ENCODE peak calls at places on chromosomes 2 and 18, in seven cellular contexts. One of them, this sample, is unnamed.
A peak's percentile ranks its signal among the peaks of the same experiment; 100 is the strongest.

GRCh38 chr18:55249572-55249971 is 290.3 kb upstream of the CCDC68 start:
- DNase-seq in RWPE2: no peak
- DNase-seq in prostate gland: no peak
- DNase-seq in tibial artery: no peak
- DNase-seq in breast epithelium: no peak
- DNase-seq in left ventricle myocardium inferior: no peak
- DNase-seq in adrenal gland: no peak
- DNase-seq in this sample: no peak

GRCh38 chr2:234951386-234952269 is at the start of gene SH3BP4:
- DNase-seq in left ventricle myocardium inferior: peak; percentile 88
- DNase-seq in prostate gland: peak; percentile 92
- DNase-seq in tibial artery: peak; percentile 75
- DNase-seq in RWPE2: no peak
- DNase-seq in adrenal gland: peak; percentile 88
- DNase-seq in breast epithelium: peak; percentile 73
- DNase-seq in this sample: peak; percentile 87

GRCh38 chr2:58976374-58977055 is 735.4 kb upstream of the FANCL start:
- DNase-seq in left ventricle myocardium inferior: no peak
- DNase-seq in breast epithelium: no peak
- DNase-seq in prostate gland: no peak
- DNase-seq in tibial artery: no peak
- DNase-seq in adrenal gland: no peak
- DNase-seq in RWPE2: no peak
- DNase-seq in this sample: no peak

GRCh38 chr2:10400978-10401951 is 46.9 kb downstream of the ODC1 start:
- DNase-seq in breast epithelium: no peak
- DNase-seq in prostate gland: no peak
- DNase-seq in left ventricle myocardium inferior: no peak
- DNase-seq in tibial artery: no peak
- DNase-seq in RWPE2: no peak
- DNase-seq in adrenal gland: no peak
- DNase-seq in this sample: no peak

GRCh38 chr2:211396815-211397214 is 840.4 kb downstream of the CPS1 start:
- DNase-seq in left ventricle myocardium inferior: no peak
- DNase-seq in RWPE2: no peak
- DNase-seq in prostate gland: peak; percentile 44
- DNase-seq in tibial artery: no peak
- DNase-seq in breast epithelium: no peak
- DNase-seq in adrenal gland: no peak
- DNase-seq in this sample: no peak

GRCh38 chr2:16413947-16414346 is 251.7 kb downstream of the CYRIA start:
- DNase-seq in tibial artery: no peak
- DNase-seq in adrenal gland: no peak
- DNase-seq in RWPE2: no peak
- DNase-seq in prostate gland: no peak
- DNase-seq in breast epithelium: no peak
- DNase-seq in left ventricle myocardium inferior: no peak
- DNase-seq in this sample: no peak

GRCh38 chr2:191015229-191015628 is 1.3 kb upstream of the STAT1 start:
- DNase-seq in prostate gland: no peak
- DNase-seq in left ventricle myocardium inferior: no peak
- DNase-seq in tibial artery: no peak
- DNase-seq in adrenal gland: no peak
- DNase-seq in RWPE2: no peak
- DNase-seq in breast epithelium: no peak
- DNase-seq in this sample: no peak

GRCh38 chr18:64712035-64712434 is 563.1 kb upstream of the LINC00305 start:
- DNase-seq in left ventricle myocardium inferior: no peak
- DNase-seq in breast epithelium: no peak
- DNase-seq in adrenal gland: no peak
- DNase-seq in prostate gland: no peak
- DNase-seq in tibial artery: no peak
- DNase-seq in RWPE2: no peak
- DNase-seq in this sample: no peak

GRCh38 chr2:112683550-112684414 is 37.0 kb upstream of the NT5DC4 start:
- DNase-seq in RWPE2: no peak
- DNase-seq in breast epithelium: no peak
- DNase-seq in tibial artery: no peak
- DNase-seq in left ventricle myocardium inferior: no peak
- DNase-seq in adrenal gland: no peak
- DNase-seq in prostate gland: no peak
- DNase-seq in this sample: no peak

GRCh38 chr18:70659026-70659726 is 370.3 kb downstream of the SOCS6 start:
- DNase-seq in breast epithelium: no peak
- DNase-seq in left ventricle myocardium inferior: no peak
- DNase-seq in adrenal gland: no peak
- DNase-seq in tibial artery: no peak
- DNase-seq in RWPE2: no peak
- DNase-seq in prostate gland: no peak
- DNase-seq in this sample: peak; percentile 17

GRCh38 chr18:58041633-58042032 is 2.4 kb upstream of the NEDD4L start:
- DNase-seq in adrenal gland: no peak
- DNase-seq in RWPE2: no peak
- DNase-seq in prostate gland: no peak
- DNase-seq in breast epithelium: no peak
- DNase-seq in left ventricle myocardium inferior: no peak
- DNase-seq in tibial artery: no peak
- DNase-seq in this sample: no peak

GRCh38 chr2:225282858-225283693 is 116.4 kb upstream of the NYAP2 start:
- DNase-seq in adrenal gland: no peak
- DNase-seq in left ventricle myocardium inferior: no peak
- DNase-seq in tibial artery: no peak
- DNase-seq in prostate gland: no peak
- DNase-seq in breast epithelium: no peak
- DNase-seq in RWPE2: no peak
- DNase-seq in this sample: no peak

GRCh38 chr18:49638209-49638785 is 76.4 kb downstream of the LIPG start:
- DNase-seq in left ventricle myocardium inferior: no peak
- DNase-seq in tibial artery: no peak
- DNase-seq in adrenal gland: no peak
- DNase-seq in prostate gland: no peak
- DNase-seq in RWPE2: no peak
- DNase-seq in breast epithelium: no peak
- DNase-seq in this sample: no peak

GRCh38 chr2:241649927-241650326 is 12.4 kb downstream of the ATG4B start:
- DNase-seq in prostate gland: no peak
- DNase-seq in adrenal gland: no peak
- DNase-seq in left ventricle myocardium inferior: no peak
- DNase-seq in breast epithelium: no peak
- DNase-seq in RWPE2: no peak
- DNase-seq in tibial artery: no peak
- DNase-seq in this sample: no peak

GRCh38 chr2:107712857-107713256 is 113.8 kb upstream of the RGPD4 start:
- DNase-seq in adrenal gland: no peak
- DNase-seq in breast epithelium: no peak
- DNase-seq in left ventricle myocardium inferior: no peak
- DNase-seq in prostate gland: no peak
- DNase-seq in tibial artery: no peak
- DNase-seq in RWPE2: no peak
- DNase-seq in this sample: no peak

GRCh38 chr2:37085731-37086147 is 1.4 kb downstream of the GPATCH11 start:
- DNase-seq in RWPE2: no peak
- DNase-seq in breast epithelium: no peak
- DNase-seq in prostate gland: no peak
- DNase-seq in left ventricle myocardium inferior: no peak
- DNase-seq in tibial artery: no peak
- DNase-seq in adrenal gland: no peak
- DNase-seq in this sample: no peak

GRCh38 chr2:177894546-177894945 is 178.0 kb downstream of the PDE11A start:
- DNase-seq in left ventricle myocardium inferior: no peak
- DNase-seq in tibial artery: no peak
- DNase-seq in RWPE2: no peak
- DNase-seq in prostate gland: no peak
- DNase-seq in adrenal gland: no peak
- DNase-seq in breast epithelium: no peak
- DNase-seq in this sample: no peak

GRCh38 chr2:146997488-146997887 is 847.3 kb upstream of the ACVR2A start:
- DNase-seq in adrenal gland: no peak
- DNase-seq in prostate gland: no peak
- DNase-seq in left ventricle myocardium inferior: no peak
- DNase-seq in breast epithelium: no peak
- DNase-seq in RWPE2: no peak
- DNase-seq in tibial artery: no peak
- DNase-seq in this sample: no peak

GRCh38 chr2:234404957-234405356 is 91.9 kb downstream of the ARL4C start:
- DNase-seq in left ventricle myocardium inferior: no peak
- DNase-seq in adrenal gland: no peak
- DNase-seq in prostate gland: no peak
- DNase-seq in breast epithelium: no peak
- DNase-seq in tibial artery: no peak
- DNase-seq in RWPE2: no peak
- DNase-seq in this sample: no peak

GRCh38 chr2:38377501-38378258 is 607 bp upstream of the ATL2 start:
- DNase-seq in RWPE2: no peak
- DNase-seq in breast epithelium: no peak
- DNase-seq in adrenal gland: peak; percentile 55
- DNase-seq in left ventricle myocardium inferior: no peak
- DNase-seq in tibial artery: no peak
- DNase-seq in prostate gland: no peak
- DNase-seq in this sample: no peak

GRCh38 chr2:38374978-38375377 is 2.1 kb downstream of the ATL2 start:
- DNase-seq in prostate gland: no peak
- DNase-seq in breast epithelium: no peak
- DNase-seq in tibial artery: no peak
- DNase-seq in RWPE2: no peak
- DNase-seq in adrenal gland: no peak
- DNase-seq in left ventricle myocardium inferior: no peak
- DNase-seq in this sample: no peak

GRCh38 chr2:38376683-38377500 is at the start of gene ATL2:
- DNase-seq in adrenal gland: peak; percentile 96
- DNase-seq in prostate gland: peak; percentile 97
- DNase-seq in RWPE2: peak; percentile 94
- DNase-seq in tibial artery: peak; percentile 95
- DNase-seq in left ventricle myocardium inferior: peak; percentile 97
- DNase-seq in breast epithelium: peak; percentile 93
- DNase-seq in this sample: peak; percentile 97

GRCh38 chr2:38375711-38376345 is 1.2 kb downstream of the ATL2 start:
- DNase-seq in prostate gland: no peak
- DNase-seq in RWPE2: peak; percentile 68
- DNase-seq in tibial artery: peak; percentile 57
- DNase-seq in left ventricle myocardium inferior: no peak
- DNase-seq in breast epithelium: no peak
- DNase-seq in adrenal gland: peak; percentile 64
- DNase-seq in this sample: peak; percentile 76

GRCh38 chr2:38376346-38376682 is 759 bp downstream of the ATL2 start:
- DNase-seq in left ventricle myocardium inferior: no peak
- DNase-seq in tibial artery: no peak
- DNase-seq in breast epithelium: peak; percentile 64
- DNase-seq in adrenal gland: peak; percentile 65
- DNase-seq in RWPE2: no peak
- DNase-seq in prostate gland: peak; percentile 61
- DNase-seq in this sample: no peak
- H3K4me1 ChIP-seq in left ventricle myocardium inferior: peaks cover 57% of the 10 kb centered on the region
- H3K4me1 ChIP-seq in tibial artery: peaks cover 36% of the 10 kb centered on the region
- H3K4me1 ChIP-seq in breast epithelium: peaks cover 17% of the 10 kb centered on the region
- H3K4me1 ChIP-seq in adrenal gland: peaks cover 18% of the 10 kb centered on the region
- H3K4me1 ChIP-seq in RWPE2: peaks cover 9% of the 10 kb centered on the region
- H3K4me1 ChIP-seq in prostate gland: no peaks in the 10 kb centered on the region
- H3K4me1 ChIP-seq in this sample: no peaks in the 10 kb centered on the region

GRCh38 chr2:96757477-96757860 is 3.2 kb upstream of the CNNM4 start:
- DNase-seq in RWPE2: no peak
- DNase-seq in prostate gland: no peak
- DNase-seq in left ventricle myocardium inferior: no peak
- DNase-seq in adrenal gland: no peak
- DNase-seq in tibial artery: no peak
- DNase-seq in breast epithelium: no peak
- DNase-seq in this sample: no peak
- H3K27ac ChIP-seq in RWPE2: no peak overlapping the region
- H3K27ac ChIP-seq in prostate gland: no peak overlapping the region
- H3K27ac ChIP-seq in left ventricle myocardium inferior: no peak overlapping the region
- H3K27ac ChIP-seq in adrenal gland: no peak overlapping the region
- H3K27ac ChIP-seq in tibial artery: no peak overlapping the region
- H3K27ac ChIP-seq in breast epithelium: no peak overlapping the region
- H3K27ac ChIP-seq in this sample: no peak overlapping the region

DNA sequence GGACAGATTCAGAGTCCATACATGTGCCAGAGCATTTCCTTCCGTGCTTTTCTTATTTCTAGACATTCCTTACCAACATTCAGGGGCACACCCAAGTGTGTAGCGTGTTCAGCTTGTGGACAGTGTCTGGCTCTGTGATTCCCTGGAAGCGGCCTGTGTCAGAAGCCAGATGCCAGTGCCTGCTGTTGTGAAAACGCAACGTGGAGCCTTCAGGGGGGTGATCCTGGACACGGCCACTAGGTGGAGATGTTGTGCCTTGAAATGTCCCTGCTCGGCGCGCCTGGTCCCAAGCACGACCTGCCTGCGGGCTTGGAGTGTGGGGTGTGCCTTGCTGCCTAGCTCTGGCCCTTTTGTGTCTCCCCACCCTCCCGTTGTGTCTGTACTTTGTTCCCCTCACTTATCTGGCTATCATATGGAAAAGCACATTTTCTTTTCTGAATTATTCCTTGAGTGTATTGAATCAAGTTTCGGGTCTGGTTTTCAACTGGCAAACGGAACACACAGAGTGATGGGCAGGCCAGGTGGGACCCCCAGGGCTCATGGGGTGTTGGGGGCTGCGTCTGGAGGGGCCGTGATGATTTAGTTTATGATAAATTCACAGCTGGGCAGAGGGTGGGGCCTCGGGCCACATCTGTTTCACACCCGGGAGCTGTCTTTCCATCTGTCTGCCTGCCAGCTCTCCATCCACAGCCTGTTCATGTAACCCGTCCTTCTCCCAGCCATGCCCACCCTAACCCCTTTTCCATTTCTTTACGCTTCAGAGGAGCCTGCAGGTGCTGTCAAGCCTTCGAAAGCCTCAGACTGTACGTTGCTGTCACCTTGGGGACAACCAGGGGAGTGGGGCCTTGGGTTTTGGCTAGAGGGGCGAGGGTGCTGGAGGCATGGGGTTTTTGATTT is 95.5 kb downstream of the DYSF start:
- DNase-seq in adrenal gland: peak; percentile 77
- DNase-seq in left ventricle myocardium inferior: peak; percentile 65
- DNase-seq in prostate gland: peak; percentile 54
- DNase-seq in RWPE2: no peak
- DNase-seq in breast epithelium: peak; percentile 40
- DNase-seq in tibial artery: peak; percentile 62
- DNase-seq in this sample: peak; percentile 82
- H3K4me1 ChIP-seq in adrenal gland: no peaks in the 10 kb centered on the region
- H3K4me1 ChIP-seq in left ventricle myocardium inferior: peaks cover 16% of the 10 kb centered on the region
- H3K4me1 ChIP-seq in prostate gland: no peaks in the 10 kb centered on the region
- H3K4me1 ChIP-seq in RWPE2: no peaks in the 10 kb centered on the region
- H3K4me1 ChIP-seq in breast epithelium: no peaks in the 10 kb centered on the region
- H3K4me1 ChIP-seq in tibial artery: no peaks in the 10 kb centered on the region
- H3K4me1 ChIP-seq in this sample: no peaks in the 10 kb centered on the region

GRCh38 chr2:24179683-24180082 is 4.8 kb downstream of the FAM228A start:
- DNase-seq in left ventricle myocardium inferior: no peak
- DNase-seq in tibial artery: no peak
- DNase-seq in adrenal gland: no peak
- DNase-seq in prostate gland: no peak
- DNase-seq in RWPE2: no peak
- DNase-seq in breast epithelium: no peak
- DNase-seq in this sample: no peak

GRCh38 chr2:24176326-24176725 is 1.5 kb downstream of the FAM228A start:
- DNase-seq in prostate gland: no peak
- DNase-seq in left ventricle myocardium inferior: no peak
- DNase-seq in breast epithelium: no peak
- DNase-seq in adrenal gland: no peak
- DNase-seq in tibial artery: no peak
- DNase-seq in RWPE2: no peak
- DNase-seq in this sample: no peak

GRCh38 chr2:24174851-24175277 is at the start of gene FAM228A:
- DNase-seq in prostate gland: no peak
- DNase-seq in RWPE2: no peak
- DNase-seq in tibial artery: no peak
- DNase-seq in left ventricle myocardium inferior: no peak
- DNase-seq in breast epithelium: no peak
- DNase-seq in adrenal gland: no peak
- DNase-seq in this sample: peak; percentile 52

GRCh38 chr2:24175631-24176030 is 778 bp downstream of the FAM228A start:
- DNase-seq in prostate gland: no peak
- DNase-seq in tibial artery: no peak
- DNase-seq in RWPE2: no peak
- DNase-seq in breast epithelium: no peak
- DNase-seq in adrenal gland: no peak
- DNase-seq in left ventricle myocardium inferior: no peak
- DNase-seq in this sample: peak; percentile 45
- H3K27ac ChIP-seq in prostate gland: no peak overlapping the region
- H3K27ac ChIP-seq in tibial artery: no peak overlapping the region
- H3K27ac ChIP-seq in RWPE2: peak overlapping the region; percentile 9
- H3K27ac ChIP-seq in breast epithelium: peak overlapping the region; percentile 4
- H3K27ac ChIP-seq in adrenal gland: no peak overlapping the region
- H3K27ac ChIP-seq in left ventricle myocardium inferior: no peak overlapping the region
- H3K27ac ChIP-seq in this sample: no peak overlapping the region